ENCODE peak calls at places on chromosomes 3 and 15, in ten cellular contexts. One of them, this sample, is unnamed.

GRCh38 chr15:80929225-80929624 is 60.4 kb downstream of the MESD start:
- DNase-seq in colonic mucosa: no peak
- DNase-seq in MV-4-11: no peak
- DNase-seq in heart left ventricle: no peak
- DNase-seq in A172: peak
- DNase-seq in stimulated activated CD8-positive, alpha-beta memory T cell treated with anti-CD3 and anti-CD28 coated beads, Interleukin-7, amount 100 ng/mL, for 4 hours: no peak
- DNase-seq in NCI-H1417: no peak
- DNase-seq in AG09309: peak
- DNase-seq in T follicular helper cell: no peak
- DNase-seq in nephron progenitor cell: no peak
- DNase-seq in this sample: no peak

GRCh38 chr3:45055411-45056143 is 29.5 kb downstream of the CLEC3B start:
- DNase-seq in colonic mucosa: no peak
- DNase-seq in MV-4-11: peak
- DNase-seq in heart left ventricle: no peak
- DNase-seq in A172: peak
- DNase-seq in stimulated activated CD8-positive, alpha-beta memory T cell treated with anti-CD3 and anti-CD28 coated beads, Interleukin-7, amount 100 ng/mL, for 4 hours: no peak
- DNase-seq in NCI-H1417: no peak
- DNase-seq in AG09309: no peak
- DNase-seq in T follicular helper cell: no peak
- DNase-seq in nephron progenitor cell: no peak
- DNase-seq in this sample: no peak

GRCh38 chr15:52050416-52050815 is 31.4 kb downstream of the MAPK6 start:
- DNase-seq in colonic mucosa: no peak
- DNase-seq in MV-4-11: no peak
- DNase-seq in heart left ventricle: no peak
- DNase-seq in A172: peak
- DNase-seq in stimulated activated CD8-positive, alpha-beta memory T cell treated with anti-CD3 and anti-CD28 coated beads, Interleukin-7, amount 100 ng/mL, for 4 hours: no peak
- DNase-seq in NCI-H1417: no peak
- DNase-seq in AG09309: no peak
- DNase-seq in T follicular helper cell: no peak
- DNase-seq in nephron progenitor cell: no peak
- DNase-seq in this sample: no peak

GRCh38 chr3:39407259-39407629 is 724 bp downstream of the RPSA start:
- DNase-seq in colonic mucosa: no peak
- DNase-seq in MV-4-11: no peak
- DNase-seq in heart left ventricle: no peak
- DNase-seq in A172: no peak
- DNase-seq in stimulated activated CD8-positive, alpha-beta memory T cell treated with anti-CD3 and anti-CD28 coated beads, Interleukin-7, amount 100 ng/mL, for 4 hours: no peak
- DNase-seq in NCI-H1417: no peak
- DNase-seq in AG09309: no peak
- DNase-seq in T follicular helper cell: no peak
- DNase-seq in nephron progenitor cell: no peak
- DNase-seq in this sample: no peak

GRCh38 chr15:72205273-72205672 is 7.7 kb upstream of the GRAMD2A start:
- DNase-seq in colonic mucosa: no peak
- DNase-seq in MV-4-11: no peak
- DNase-seq in heart left ventricle: no peak
- DNase-seq in A172: no peak
- DNase-seq in stimulated activated CD8-positive, alpha-beta memory T cell treated with anti-CD3 and anti-CD28 coated beads, Interleukin-7, amount 100 ng/mL, for 4 hours: no peak
- DNase-seq in NCI-H1417: no peak
- DNase-seq in AG09309: no peak
- DNase-seq in T follicular helper cell: no peak
- DNase-seq in nephron progenitor cell: no peak
- DNase-seq in this sample: no peak

GRCh38 chr3:94011208-94011842 is 17.1 kb downstream of the STX19 start:
- DNase-seq in colonic mucosa: no peak
- DNase-seq in MV-4-11: peak
- DNase-seq in heart left ventricle: no peak
- DNase-seq in A172: no peak
- DNase-seq in stimulated activated CD8-positive, alpha-beta memory T cell treated with anti-CD3 and anti-CD28 coated beads, Interleukin-7, amount 100 ng/mL, for 4 hours: no peak
- DNase-seq in NCI-H1417: no peak
- DNase-seq in AG09309: no peak
- DNase-seq in T follicular helper cell: no peak
- DNase-seq in nephron progenitor cell: no peak
- DNase-seq in this sample: no peak

GRCh38 chr15:68114356-68114755 is 60.2 kb downstream of the PIAS1 start:
- DNase-seq in colonic mucosa: no peak
- DNase-seq in MV-4-11: peak
- DNase-seq in heart left ventricle: no peak
- DNase-seq in A172: no peak
- DNase-seq in stimulated activated CD8-positive, alpha-beta memory T cell treated with anti-CD3 and anti-CD28 coated beads, Interleukin-7, amount 100 ng/mL, for 4 hours: no peak
- DNase-seq in NCI-H1417: no peak
- DNase-seq in AG09309: no peak
- DNase-seq in T follicular helper cell: no peak
- DNase-seq in nephron progenitor cell: no peak
- DNase-seq in this sample: no peak

GRCh38 chr15:50009634-50010033 is 109.4 kb downstream of the ATP8B4 start:
- DNase-seq in colonic mucosa: no peak
- DNase-seq in MV-4-11: no peak
- DNase-seq in heart left ventricle: no peak
- DNase-seq in A172: no peak
- DNase-seq in stimulated activated CD8-positive, alpha-beta memory T cell treated with anti-CD3 and anti-CD28 coated beads, Interleukin-7, amount 100 ng/mL, for 4 hours: no peak
- DNase-seq in NCI-H1417: no peak
- DNase-seq in AG09309: no peak
- DNase-seq in T follicular helper cell: no peak
- DNase-seq in nephron progenitor cell: no peak
- DNase-seq in this sample: no peak

GRCh38 chr3:120420855-120421570 is 29.8 kb downstream of the FSTL1 start:
- DNase-seq in colonic mucosa: no peak
- DNase-seq in MV-4-11: no peak
- DNase-seq in heart left ventricle: no peak
- DNase-seq in A172: no peak
- DNase-seq in stimulated activated CD8-positive, alpha-beta memory T cell treated with anti-CD3 and anti-CD28 coated beads, Interleukin-7, amount 100 ng/mL, for 4 hours: no peak
- DNase-seq in NCI-H1417: no peak
- DNase-seq in AG09309: no peak
- DNase-seq in T follicular helper cell: no peak
- DNase-seq in nephron progenitor cell: no peak
- DNase-seq in this sample: no peak

GRCh38 chr3:151581046-151581445 is 120.2 kb upstream of the IGSF10 start:
- DNase-seq in colonic mucosa: no peak
- DNase-seq in MV-4-11: no peak
- DNase-seq in heart left ventricle: no peak
- DNase-seq in A172: peak
- DNase-seq in stimulated activated CD8-positive, alpha-beta memory T cell treated with anti-CD3 and anti-CD28 coated beads, Interleukin-7, amount 100 ng/mL, for 4 hours: no peak
- DNase-seq in NCI-H1417: no peak
- DNase-seq in AG09309: peak
- DNase-seq in T follicular helper cell: no peak
- DNase-seq in nephron progenitor cell: no peak
- DNase-seq in this sample: no peak

GRCh38 chr3:37183375-37183831 is 9.0 kb upstream of the LRRFIP2 start:
- DNase-seq in colonic mucosa: no peak
- DNase-seq in MV-4-11: no peak
- DNase-seq in heart left ventricle: no peak
- DNase-seq in A172: peak
- DNase-seq in stimulated activated CD8-positive, alpha-beta memory T cell treated with anti-CD3 and anti-CD28 coated beads, Interleukin-7, amount 100 ng/mL, for 4 hours: no peak
- DNase-seq in NCI-H1417: no peak
- DNase-seq in AG09309: peak
- DNase-seq in T follicular helper cell: no peak
- DNase-seq in nephron progenitor cell: no peak
- DNase-seq in this sample: no peak

GRCh38 chr3:190596341-190597285 is 82.7 kb downstream of the IL1RAP start:
- DNase-seq in colonic mucosa: no peak
- DNase-seq in MV-4-11: no peak
- DNase-seq in heart left ventricle: no peak
- DNase-seq in A172: no peak
- DNase-seq in stimulated activated CD8-positive, alpha-beta memory T cell treated with anti-CD3 and anti-CD28 coated beads, Interleukin-7, amount 100 ng/mL, for 4 hours: no peak
- DNase-seq in NCI-H1417: no peak
- DNase-seq in AG09309: no peak
- DNase-seq in T follicular helper cell: no peak
- DNase-seq in nephron progenitor cell: no peak
- DNase-seq in this sample: no peak

GRCh38 chr3:122859021-122859805 is 64.3 kb downstream of the SLC49A4 start:
- DNase-seq in colonic mucosa: no peak
- DNase-seq in MV-4-11: no peak
- DNase-seq in heart left ventricle: no peak
- DNase-seq in A172: no peak
- DNase-seq in stimulated activated CD8-positive, alpha-beta memory T cell treated with anti-CD3 and anti-CD28 coated beads, Interleukin-7, amount 100 ng/mL, for 4 hours: no peak
- DNase-seq in NCI-H1417: no peak
- DNase-seq in AG09309: no peak
- DNase-seq in T follicular helper cell: no peak
- DNase-seq in nephron progenitor cell: no peak
- DNase-seq in this sample: no peak

GRCh38 chr3:181326637-181327223 is 337.2 kb upstream of the DNAJC19 start:
- DNase-seq in colonic mucosa: no peak
- DNase-seq in MV-4-11: peak
- DNase-seq in heart left ventricle: no peak
- DNase-seq in A172: peak
- DNase-seq in stimulated activated CD8-positive, alpha-beta memory T cell treated with anti-CD3 and anti-CD28 coated beads, Interleukin-7, amount 100 ng/mL, for 4 hours: no peak
- DNase-seq in NCI-H1417: peak
- DNase-seq in AG09309: no peak
- DNase-seq in T follicular helper cell: no peak
- DNase-seq in nephron progenitor cell: peak
- DNase-seq in this sample: peak

GRCh38 chr3:39601241-39601640 is 133.8 kb downstream of the MOBP start:
- DNase-seq in colonic mucosa: no peak
- DNase-seq in MV-4-11: no peak
- DNase-seq in heart left ventricle: no peak
- DNase-seq in A172: no peak
- DNase-seq in stimulated activated CD8-positive, alpha-beta memory T cell treated with anti-CD3 and anti-CD28 coated beads, Interleukin-7, amount 100 ng/mL, for 4 hours: no peak
- DNase-seq in NCI-H1417: peak
- DNase-seq in AG09309: no peak
- DNase-seq in T follicular helper cell: no peak
- DNase-seq in nephron progenitor cell: no peak
- DNase-seq in this sample: no peak

GRCh38 chr15:77851696-77852095 is 219.0 kb upstream of the LINGO1 start:
- DNase-seq in colonic mucosa: no peak
- DNase-seq in MV-4-11: no peak
- DNase-seq in heart left ventricle: no peak
- DNase-seq in A172: no peak
- DNase-seq in stimulated activated CD8-positive, alpha-beta memory T cell treated with anti-CD3 and anti-CD28 coated beads, Interleukin-7, amount 100 ng/mL, for 4 hours: no peak
- DNase-seq in NCI-H1417: peak
- DNase-seq in AG09309: no peak
- DNase-seq in T follicular helper cell: no peak
- DNase-seq in nephron progenitor cell: no peak
- DNase-seq in this sample: no peak

GRCh38 chr3:13219077-13219901 is 146.1 kb upstream of the IQSEC1 start:
- DNase-seq in colonic mucosa: no peak
- DNase-seq in MV-4-11: no peak
- DNase-seq in heart left ventricle: no peak
- DNase-seq in A172: peak
- DNase-seq in stimulated activated CD8-positive, alpha-beta memory T cell treated with anti-CD3 and anti-CD28 coated beads, Interleukin-7, amount 100 ng/mL, for 4 hours: no peak
- DNase-seq in NCI-H1417: no peak
- DNase-seq in AG09309: no peak
- DNase-seq in T follicular helper cell: no peak
- DNase-seq in nephron progenitor cell: no peak
- DNase-seq in this sample: no peak

GRCh38 chr3:58518304-58518789 is 18.6 kb downstream of the ACOX2 start:
- DNase-seq in colonic mucosa: no peak
- DNase-seq in MV-4-11: no peak
- DNase-seq in heart left ventricle: no peak
- DNase-seq in A172: no peak
- DNase-seq in stimulated activated CD8-positive, alpha-beta memory T cell treated with anti-CD3 and anti-CD28 coated beads, Interleukin-7, amount 100 ng/mL, for 4 hours: no peak
- DNase-seq in NCI-H1417: no peak
- DNase-seq in AG09309: no peak
- DNase-seq in T follicular helper cell: no peak
- DNase-seq in nephron progenitor cell: no peak
- DNase-seq in this sample: no peak

GRCh38 chr3:16309558-16309957 is 44.5 kb downstream of the OXNAD1 start:
- DNase-seq in colonic mucosa: peak
- DNase-seq in MV-4-11: peak
- DNase-seq in heart left ventricle: no peak
- DNase-seq in A172: peak
- DNase-seq in stimulated activated CD8-positive, alpha-beta memory T cell treated with anti-CD3 and anti-CD28 coated beads, Interleukin-7, amount 100 ng/mL, for 4 hours: peak
- DNase-seq in NCI-H1417: no peak
- DNase-seq in AG09309: no peak
- DNase-seq in T follicular helper cell: peak
- DNase-seq in nephron progenitor cell: no peak
- DNase-seq in this sample: no peak

GRCh38 chr3:42780398-42780797 is 7.3 kb upstream of the CCDC13 start:
- DNase-seq in colonic mucosa: no peak
- DNase-seq in MV-4-11: no peak
- DNase-seq in heart left ventricle: no peak
- DNase-seq in A172: no peak
- DNase-seq in stimulated activated CD8-positive, alpha-beta memory T cell treated with anti-CD3 and anti-CD28 coated beads, Interleukin-7, amount 100 ng/mL, for 4 hours: no peak
- DNase-seq in NCI-H1417: no peak
- DNase-seq in AG09309: no peak
- DNase-seq in T follicular helper cell: no peak
- DNase-seq in nephron progenitor cell: no peak
- DNase-seq in this sample: no peak

GRCh38 chr15:38377547-38378161 is 76.3 kb upstream of the FAM98B start:
- DNase-seq in colonic mucosa: no peak
- DNase-seq in MV-4-11: no peak
- DNase-seq in heart left ventricle: no peak
- DNase-seq in A172: no peak
- DNase-seq in stimulated activated CD8-positive, alpha-beta memory T cell treated with anti-CD3 and anti-CD28 coated beads, Interleukin-7, amount 100 ng/mL, for 4 hours: no peak
- DNase-seq in NCI-H1417: no peak
- DNase-seq in AG09309: no peak
- DNase-seq in T follicular helper cell: no peak
- DNase-seq in nephron progenitor cell: no peak
- DNase-seq in this sample: no peak

GRCh38 chr15:54803139-54803808 is 393.5 kb downstream of the RSL24D1 start:
- DNase-seq in colonic mucosa: no peak
- DNase-seq in MV-4-11: peak
- DNase-seq in heart left ventricle: no peak
- DNase-seq in A172: peak
- DNase-seq in stimulated activated CD8-positive, alpha-beta memory T cell treated with anti-CD3 and anti-CD28 coated beads, Interleukin-7, amount 100 ng/mL, for 4 hours: no peak
- DNase-seq in NCI-H1417: no peak
- DNase-seq in AG09309: no peak
- DNase-seq in T follicular helper cell: no peak
- DNase-seq in nephron progenitor cell: no peak
- DNase-seq in this sample: no peak

GRCh38 chr15:56286213-56286612 is 42.5 kb upstream of the RFX7 start:
- DNase-seq in colonic mucosa: no peak
- DNase-seq in MV-4-11: peak
- DNase-seq in heart left ventricle: no peak
- DNase-seq in A172: no peak
- DNase-seq in stimulated activated CD8-positive, alpha-beta memory T cell treated with anti-CD3 and anti-CD28 coated beads, Interleukin-7, amount 100 ng/mL, for 4 hours: no peak
- DNase-seq in NCI-H1417: no peak
- DNase-seq in AG09309: no peak
- DNase-seq in T follicular helper cell: no peak
- DNase-seq in nephron progenitor cell: no peak
- DNase-seq in this sample: no peak

GRCh38 chr3:57727096-57727495 is 29.0 kb upstream of the SLMAP start:
- DNase-seq in colonic mucosa: no peak
- DNase-seq in MV-4-11: peak
- DNase-seq in heart left ventricle: no peak
- DNase-seq in A172: no peak
- DNase-seq in stimulated activated CD8-positive, alpha-beta memory T cell treated with anti-CD3 and anti-CD28 coated beads, Interleukin-7, amount 100 ng/mL, for 4 hours: no peak
- DNase-seq in NCI-H1417: no peak
- DNase-seq in AG09309: no peak
- DNase-seq in T follicular helper cell: no peak
- DNase-seq in nephron progenitor cell: no peak
- DNase-seq in this sample: no peak

GRCh38 chr3:48963591-48963990 is 26.4 kb upstream of the P4HTM start:
- DNase-seq in colonic mucosa: no peak
- DNase-seq in MV-4-11: no peak
- DNase-seq in heart left ventricle: no peak
- DNase-seq in A172: no peak
- DNase-seq in stimulated activated CD8-positive, alpha-beta memory T cell treated with anti-CD3 and anti-CD28 coated beads, Interleukin-7, amount 100 ng/mL, for 4 hours: no peak
- DNase-seq in NCI-H1417: no peak
- DNase-seq in AG09309: no peak
- DNase-seq in T follicular helper cell: no peak
- DNase-seq in nephron progenitor cell: no peak
- DNase-seq in this sample: no peak